ENCODE peak calls at places on chromosomes 5 and 9, in six cellular contexts. Y is D341Med; T is RPMI7951; I is stimulated activated CD8-positive, alpha-beta memory T cell treated with anti-CD3 and anti-CD28 coated beads, Interleukin-2, amount 100 ng/mL, for 48 hours; C is RWPE2; H is NCI-H460. R is an unnamed sample.

GRCh38 chr5:173624276-173624675 is 7.8 kb upstream of the BOD1 start:
- DNase-seq in C (no peak), Y (no peak), H (no peak), T (no peak), I (no peak), R (no peak)

GRCh38 chr9:16266648-16267276 is 603.7 kb downstream of the BNC2 start:
- DNase-seq in Y (no peak), H (peak; percentile 12), I (peak; percentile 2), T (peak; percentile 22), C (no peak), R (peak; percentile 51)

GRCh38 chr9:122821278-122821952 is 7.0 kb downstream of the PDCL start:
- DNase-seq in H (no peak), T (no peak), Y (peak; percentile 83), C (no peak), I (no peak), R (no peak)

GRCh38 chr9:84238652-84239051 is 101.9 kb downstream of the SLC28A3 start:
- DNase-seq in I (no peak), C (no peak), T (no peak), Y (no peak), H (peak; percentile 11), R (peak; percentile 63)

GRCh38 chr9:92716557-92716956 is 46.6 kb upstream of the IPPK start:
- DNase-seq in Y (peak; percentile 87), T (peak; percentile 14), H (peak; percentile 38), C (peak; percentile 63), I (peak; percentile 83), R (peak; percentile 65)

GRCh38 chr5:142915840-142916424 is 145.8 kb downstream of the ARHGAP26 start:
- DNase-seq in Y (peak; percentile 48), H (peak; percentile 39), I (no peak), C (peak; percentile 69), T (no peak), R (peak; percentile 42)

GRCh38 chr9:8845376-8845775 is 1045.8 kb upstream of the DMAC1 start:
- DNase-seq in Y (no peak), T (no peak), H (no peak), I (no peak), C (no peak), R (no peak)

GRCh38 chr9:36543916-36544315 is 28.8 kb upstream of the MELK start:
- DNase-seq in C (no peak), T (peak; percentile 82), Y (no peak), I (no peak), H (no peak), R (no peak)

GRCh38 chr5:94040591-94041148 is 299.3 kb upstream of the POU5F2 start:
- DNase-seq in H (no peak), I (no peak), T (no peak), C (no peak), Y (no peak), R (no peak)

GRCh38 chr5:75156585-75156984 is 80.1 kb downstream of the ANKRD31 start:
- DNase-seq in C (no peak), Y (peak; percentile 38), T (peak; percentile 3), I (no peak), H (no peak), R (peak; percentile 72)

GRCh38 chr5:96079075-96079474 is 117.4 kb upstream of the ELL2 start:
- DNase-seq in T (peak; percentile 83), C (no peak), I (no peak), H (peak; percentile 91), Y (no peak), R (no peak)

GRCh38 chr9:84397822-84398221 is 57.3 kb upstream of the SLC28A3 start:
- DNase-seq in H (no peak), C (no peak), T (peak; percentile 63), Y (no peak), I (no peak), R (no peak)